ENCODE peak calls at places on chromosomes 2 and 18, in nine cellular contexts. D, M, I, P, E, X, A, B and G are unnamed samples.

GRCh38 chr18:26864658-26865057 is 849 bp downstream of the AQP4 start:
- DNase-seq in E (no peak), M (no peak), P (no peak), I (no peak), B (no peak), A (no peak), D (no peak), X (no peak), G (no peak)

GRCh38 chr2:158745067-158745865 is 49.9 kb upstream of the DAPL1 start:
- DNase-seq in D (no peak), I (peak; percentile 68), A (peak; percentile 56), P (no peak), E (peak; percentile 56), X (peak; percentile 66), M (peak; percentile 41), B (peak; percentile 69), G (peak; percentile 72)

GRCh38 chr2:68767031-68767961 is 32.7 kb downstream of the ARHGAP25 start:
- DNase-seq in E (no peak), P (no peak), X (no peak), D (peak; percentile 71), I (no peak), A (no peak), M (no peak), B (no peak), G (no peak)

GRCh38 chr2:29691386-29691950 is 229.9 kb downstream of the ALK start:
- DNase-seq in X (no peak), D (no peak), I (no peak), B (no peak), E (no peak), M (no peak), P (no peak), A (no peak), G (no peak)

GRCh38 chr2:65056215-65056989 is at the start of gene CEP68:
- DNase-seq in X (peak; percentile 97), B (peak; percentile 99), E (peak; percentile 98), M (peak; percentile 95), I (peak; percentile 97), P (peak; percentile 97), D (peak; percentile 95), A (peak; percentile 98), G (peak; percentile 98)

GRCh38 chr2:190060019-190060418 is 2.5 kb downstream of the MSTN start:
- DNase-seq in P (no peak), B (no peak), X (no peak), M (no peak), E (no peak), D (no peak), A (no peak), I (no peak), G (no peak)

GRCh38 chr2:39837856-39838453 is 58.9 kb upstream of the THUMPD2 start:
- DNase-seq in I (peak; percentile 53), B (peak; percentile 42), M (peak; percentile 63), E (no peak), P (no peak), A (no peak), D (no peak), X (peak; percentile 44), G (peak; percentile 53)

GRCh38 chr18:30093376-30093775 is 949.2 kb downstream of the DSC3 start:
- DNase-seq in P (no peak), E (no peak), A (no peak), I (no peak), M (no peak), D (no peak), X (no peak), B (no peak), G (no peak)

GRCh38 chr2:209726311-209726710 is 45.3 kb upstream of the UNC80 start:
- DNase-seq in M (no peak), A (no peak), I (no peak), P (no peak), E (no peak), B (no peak), X (no peak), D (no peak), G (no peak)

GRCh38 chr18:512957-513356 is 12.5 kb upstream of the COLEC12 start:
- DNase-seq in X (no peak), P (no peak), M (no peak), I (no peak), E (no peak), D (no peak), A (no peak), B (no peak), G (no peak)

GRCh38 chr2:239570971-239571520 is 170.2 kb upstream of the HDAC4 start:
- DNase-seq in M (no peak), D (no peak), E (no peak), X (no peak), B (no peak), P (peak; percentile 75), A (no peak), I (no peak), G (no peak)

GRCh38 chr2:241636182-241636982 is 576 bp downstream of the THAP4 start:
- DNase-seq in E (peak; percentile 48), D (peak; percentile 75), M (peak; percentile 39), X (peak; percentile 64), P (no peak), A (peak; percentile 55), B (peak; percentile 36), I (peak; percentile 66), G (peak; percentile 20)

GRCh38 chr2:179596018-179596417 is 265.4 kb downstream of the ZNF385B start:
- DNase-seq in B (no peak), P (no peak), M (no peak), I (no peak), X (no peak), E (no peak), D (no peak), A (no peak), G (peak; percentile 8)

GRCh38 chr2:106833248-106833647 is 52.7 kb downstream of the ST6GAL2 start:
- DNase-seq in M (no peak), P (no peak), X (no peak), B (no peak), D (no peak), A (no peak), I (no peak), E (no peak), G (no peak)

GRCh38 chr18:5894613-5895299 is 566 bp downstream of the TMEM200C start:
- DNase-seq in P (no peak), M (peak; percentile 21), A (peak; percentile 23), D (no peak), X (peak; percentile 51), B (peak; percentile 8), E (no peak), I (no peak), G (no peak)

GRCh38 chr2:23215016-23215415 is 170.0 kb upstream of the KLHL29 start:
- DNase-seq in D (no peak), A (no peak), I (no peak), E (no peak), B (no peak), P (no peak), M (no peak), X (no peak), G (no peak)

GRCh38 chr2:25492726-25493125 is 151.0 kb upstream of the DNMT3A start:
- DNase-seq in X (no peak), A (no peak), I (peak; percentile 44), P (no peak), E (no peak), D (no peak), M (no peak), B (no peak), G (no peak)

GRCh38 chr2:112772322-112772721 is 7.9 kb upstream of the CKAP2L start:
- DNase-seq in M (no peak), P (no peak), I (no peak), B (no peak), E (no peak), A (no peak), X (no peak), D (no peak), G (no peak)

GRCh38 chr2:159738509-159739390 is 26.4 kb downstream of the MARCHF7 start:
- DNase-seq in I (no peak), A (no peak), B (no peak), X (no peak), E (peak; percentile 17), D (no peak), M (no peak), P (no peak), G (no peak)

GRCh38 chr2:233707979-233708644 is 4.6 kb upstream of the UGT1A5 start:
- DNase-seq in B (no peak), A (no peak), M (no peak), D (no peak), E (no peak), X (no peak), P (no peak), I (peak; percentile 10), G (no peak)

GRCh38 chr2:231323316-231323715 is 72.2 kb upstream of the B3GNT7 start:
- DNase-seq in P (no peak), E (no peak), I (no peak), A (no peak), B (no peak), X (peak; percentile 32), D (no peak), M (no peak), G (no peak)

GRCh38 chr2:240205763-240206162 is 65.3 kb upstream of the OTOS start:
- DNase-seq in B (no peak), D (no peak), P (no peak), I (no peak), A (no peak), X (no peak), E (no peak), M (no peak), G (no peak)